ENCODE peak calls at places on chromosome 15, in nine cellular contexts. G, I, T, K, C, Y, Q, R and M are unnamed samples.

GRCh38 chr15:43493687-43494472 is 924 bp upstream of the TP53BP1 start:
- DNase-seq in G (no peak), I (no peak), T (no peak), K (no peak), C (no peak), Y (no peak), Q (no peak), R (no peak), M (no peak)

GRCh38 chr15:84752700-84753099 is 4.3 kb downstream of the ZNF592 start:
- DNase-seq in G (peak), I (peak), T (no peak), K (no peak), C (no peak), Y (no peak), Q (no peak), R (no peak), M (peak)

GRCh38 chr15:94451461-94451860 is 220.1 kb downstream of the MCTP2 start:
- DNase-seq in G (no peak), I (no peak), T (no peak), K (no peak), C (no peak), Y (no peak), Q (no peak), R (no peak), M (no peak)

GRCh38 chr15:96354731-96355560 is 24.4 kb downstream of the NR2F2 start:
- DNase-seq in G (peak), I (peak), T (no peak), K (no peak), C (no peak), Y (no peak), Q (peak), R (no peak), M (peak)

GRCh38 chr15:37014137-37014536 is 86.2 kb downstream of the MEIS2 start:
- DNase-seq in G (no peak), I (peak), T (no peak), K (no peak), C (no peak), Y (no peak), Q (no peak), R (no peak), M (no peak)

GRCh38 chr15:22902578-22902977 is 64.1 kb downstream of the NIPA2 start:
- DNase-seq in G (no peak), I (no peak), T (no peak), K (no peak), C (no peak), Y (no peak), Q (no peak), R (no peak), M (no peak)

GRCh38 chr15:39625856-39626255 is 45.0 kb downstream of the THBS1 start:
- DNase-seq in G (peak), I (peak), T (no peak), K (no peak), C (no peak), Y (no peak), Q (no peak), R (no peak), M (peak)

GRCh38 chr15:64111679-64112050 is 15.9 kb downstream of the SNX1 start:
- DNase-seq in G (no peak), I (no peak), T (no peak), K (no peak), C (no peak), Y (no peak), Q (no peak), R (no peak), M (no peak)

GRCh38 chr15:69410290-69410874 is 3.8 kb upstream of the KIF23 start:
- DNase-seq in G (peak), I (no peak), T (peak), K (peak), C (no peak), Y (no peak), Q (peak), R (no peak), M (peak)

GRCh38 chr15:40756938-40757337 is 1.9 kb upstream of the RMDN3 start:
- DNase-seq in G (no peak), I (no peak), T (no peak), K (no peak), C (no peak), Y (no peak), Q (no peak), R (no peak), M (no peak)

GRCh38 chr15:50358805-50359204 is 3.8 kb upstream of the GABPB1 start:
- DNase-seq in G (peak), I (peak), T (peak), K (no peak), C (peak), Y (no peak), Q (peak), R (no peak), M (peak)

GRCh38 chr15:26623071-26623470 is 149.8 kb downstream of the GABRB3 start:
- DNase-seq in G (no peak), I (no peak), T (no peak), K (no peak), C (no peak), Y (no peak), Q (no peak), R (no peak), M (no peak)

GRCh38 chr15:25543156-25543555 is 104.3 kb upstream of the UBE3A start:
- DNase-seq in G (peak), I (peak), T (no peak), K (peak), C (peak), Y (peak), Q (no peak), R (peak), M (peak)

GRCh38 chr15:96002890-96003859 is 327.3 kb upstream of the NR2F2 start:
- DNase-seq in G (no peak), I (no peak), T (no peak), K (no peak), C (no peak), Y (no peak), Q (no peak), R (no peak), M (no peak)

GRCh38 chr15:70504305-70504951 is 258.9 kb downstream of the UACA start:
- DNase-seq in G (peak), I (peak), T (no peak), K (peak), C (peak), Y (peak), Q (no peak), R (peak), M (peak)

GRCh38 chr15:82570721-82571519 is 30.7 kb upstream of the RPS17 start:
- DNase-seq in G (peak), I (peak), T (no peak), K (no peak), C (no peak), Y (no peak), Q (no peak), R (no peak), M (no peak)

GRCh38 chr15:64865126-64865997 is 23.6 kb downstream of the PLEKHO2 start:
- DNase-seq in G (no peak), I (no peak), T (no peak), K (no peak), C (no peak), Y (no peak), Q (no peak), R (no peak), M (no peak)

GRCh38 chr15:92079047-92079446 is 225.5 kb downstream of the SLCO3A1 start:
- DNase-seq in G (no peak), I (no peak), T (peak), K (no peak), C (no peak), Y (no peak), Q (no peak), R (no peak), M (no peak)

GRCh38 chr15:78950906-78951840 is 6.3 kb upstream of the CTSH start:
- DNase-seq in G (peak), I (peak), T (no peak), K (no peak), C (no peak), Y (no peak), Q (peak), R (no peak), M (peak)

GRCh38 chr15:34217587-34218225 is 7.1 kb upstream of the EMC4 start:
- DNase-seq in G (peak), I (peak), T (no peak), K (no peak), C (no peak), Y (no peak), Q (no peak), R (no peak), M (no peak)

GRCh38 chr15:31323627-31324026 is 3.0 kb upstream of the KLF13 start:
- DNase-seq in G (no peak), I (no peak), T (no peak), K (no peak), C (no peak), Y (no peak), Q (no peak), R (no peak), M (no peak)

GRCh38 chr15:92921215-92922131 is 21.3 kb downstream of the CHD2 start:
- DNase-seq in G (peak), I (peak), T (peak), K (no peak), C (no peak), Y (no peak), Q (no peak), R (no peak), M (peak)

DNA sequence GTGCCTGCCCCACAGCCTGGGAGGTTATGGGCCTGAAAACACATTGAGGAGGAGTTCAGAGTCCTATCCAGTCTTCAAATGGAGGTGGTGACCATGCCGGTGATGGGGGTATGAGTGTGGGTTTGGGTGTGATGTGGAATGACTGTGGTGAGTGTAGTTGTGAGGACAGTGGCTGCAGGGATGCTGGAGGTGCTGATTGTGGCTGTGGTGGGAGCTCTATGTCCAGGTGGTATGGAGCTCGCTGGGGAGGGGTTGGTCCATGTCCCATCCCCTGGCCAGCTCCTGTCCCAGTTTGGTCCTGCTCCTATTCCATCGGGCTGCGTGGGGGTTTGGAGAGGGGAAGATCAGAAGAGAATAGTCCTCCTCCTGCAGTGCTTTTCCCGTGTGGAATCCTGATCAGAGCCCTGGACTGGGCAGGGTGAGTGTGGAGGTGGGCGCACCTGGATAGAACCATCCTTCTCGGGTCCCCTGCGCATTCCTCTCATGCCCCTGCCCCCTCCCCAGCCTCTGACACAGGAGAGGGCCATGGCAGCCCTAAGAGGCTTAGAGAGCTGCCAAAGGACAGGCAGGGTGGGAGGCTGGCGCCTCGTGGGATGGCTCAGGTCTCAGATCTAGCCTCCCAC is 23.0 kb upstream of the GOLGA6C start:
- DNase-seq in G (no peak), I (no peak), T (no peak), K (no peak), C (no peak), Y (no peak), Q (no peak), R (no peak), M (no peak)
- H3K4me3 ChIP-seq in G (no peak), I (no peak), T (no peak), K (no peak), C (no peak), Y (no peak), Q (no peak), R (no peak), M (no peak)

GRCh38 chr15:61184431-61184830 is 44.7 kb downstream of the RORA start:
- DNase-seq in G (no peak), I (no peak), T (no peak), K (no peak), C (no peak), Y (no peak), Q (no peak), R (no peak), M (no peak)
- TF ChIP-seq CTCF in G (peak), I (no peak), T (peak), K (no peak), C (no peak), Y (no peak), Q (no peak), R (no peak), M (no peak)

GRCh38 chr15:71547066-71547465 is 263.3 kb upstream of the NR2E3 start:
- DNase-seq in G (no peak), I (no peak), T (no peak), K (no peak), C (no peak), Y (no peak), Q (no peak), R (peak), M (peak)
- H3K4me3 ChIP-seq in G (no peak), I (no peak), T (no peak), K (no peak), C (no peak), Y (no peak), Q (no peak), R (no peak), M (no peak)

GRCh38 chr15:98549003-98549402 is 99.3 kb upstream of the IGF1R start:
- DNase-seq in G (no peak), I (no peak), T (no peak), K (no peak), C (no peak), Y (no peak), Q (no peak), R (no peak), M (no peak)
- TF ChIP-seq CTCF in G (no peak), I (no peak), T (no peak), K (no peak), C (no peak), Y (no peak), Q (no peak), R (no peak), M (no peak)